ENCODE peak calls at places on chromosomes 2 and 18, in four cellular contexts. F is fibroblast of lung, R is M059J, Q is NCI-H1105. E is an unnamed sample.

GRCh38 chr2:33333433-33333832 is 143.0 kb upstream of the RASGRP3 start:
- DNase-seq in R (no peak), F (no peak), Q (no peak), E (no peak)

GRCh38 chr2:117339980-117340379 is 474.5 kb upstream of the DDX18 start:
- DNase-seq in F (no peak), R (no peak), Q (no peak), E (no peak)

GRCh38 chr2:147424766-147425165 is 420.1 kb upstream of the ACVR2A start:
- DNase-seq in R (no peak), F (no peak), Q (no peak), E (peak; percentile 33)

GRCh38 chr18:74499633-74500032 is 3.5 kb downstream of the CNDP2 start:
- DNase-seq in Q (no peak), F (peak; percentile 58), R (peak; percentile 61), E (peak; percentile 47)

GRCh38 chr2:7899241-7899640 is 782.6 kb upstream of the ID2 start:
- DNase-seq in R (no peak), F (no peak), Q (peak; percentile 75), E (no peak)

GRCh38 chr2:174750923-174751441 is 13.3 kb downstream of the CHRNA1 start:
- DNase-seq in R (no peak), F (no peak), Q (no peak), E (no peak)

GRCh38 chr2:226664140-226664539 is 135.5 kb downstream of the IRS1 start:
- DNase-seq in R (peak; percentile 72), F (no peak), Q (no peak), E (no peak)

GRCh38 chr2:157246212-157247067 is 11.1 kb upstream of the GALNT5 start:
- DNase-seq in R (peak; percentile 91), F (peak; percentile 79), Q (no peak), E (peak; percentile 95)

GRCh38 chr2:120768112-120769048 is 32.7 kb downstream of the GLI2 start:
- DNase-seq in R (no peak), F (no peak), Q (no peak), E (no peak)

E was measured in HCEC 1CT.